ENCODE peak calls at places on chromosomes 2 and 18, in four cellular contexts. Y is stomach, A is breast epithelium, L is prostate gland. F is an unnamed sample.

GRCh38 chr2:192157776-192158175 is 37.0 kb downstream of the TMEFF2 start:
- DNase-seq in A (no peak), L (no peak), Y (no peak), F (no peak)

GRCh38 chr18:76765649-76766048 is 56.7 kb upstream of the ZNF236 start:
- DNase-seq in A (no peak), Y (no peak), L (no peak), F (peak; percentile 5)

GRCh38 chr2:11858883-11859282 is 112.5 kb downstream of the LPIN1 start:
- DNase-seq in L (no peak), Y (no peak), A (no peak), F (no peak)

GRCh38 chr2:178796079-178796677 is 11.0 kb downstream of the TTN start:
- DNase-seq in Y (no peak), A (no peak), L (no peak), F (no peak)

GRCh38 chr18:79368681-79369080 is 27.0 kb upstream of the NFATC1 start:
- DNase-seq in Y (no peak), L (no peak), A (no peak), F (no peak)

GRCh38 chr2:8248623-8248957 is 433.3 kb upstream of the ID2 start:
- DNase-seq in Y (no peak), L (no peak), A (no peak), F (no peak)

GRCh38 chr2:201696151-201696659 is 2.2 kb downstream of the MPP4 start:
- DNase-seq in Y (no peak), A (no peak), L (no peak), F (peak; percentile 30)

GRCh38 chr2:156321243-156321904 is 11.1 kb downstream of the NR4A2 start:
- DNase-seq in Y (peak; percentile 44), L (no peak), A (no peak), F (no peak)

GRCh38 chr2:28492276-28492675 is 3.6 kb upstream of the PLB1 start:
- DNase-seq in A (no peak), Y (no peak), L (no peak), F (no peak)

GRCh38 chr18:48181857-48182430 is 227.2 kb downstream of the ZBTB7C start:
- DNase-seq in L (no peak), A (no peak), Y (no peak), F (no peak)

GRCh38 chr2:24399434-24400206 is 39.3 kb upstream of the ITSN2 start:
- DNase-seq in A (no peak), L (no peak), Y (no peak), F (no peak)

GRCh38 chr2:83054751-83055150 is 1404.3 kb downstream of the SUCLG1 start:
- DNase-seq in A (no peak), L (no peak), Y (no peak), F (no peak)

GRCh38 chr2:64374686-64375085 is 79.3 kb upstream of the LGALSL start:
- DNase-seq in A (no peak), Y (peak; percentile 31), L (no peak), F (no peak)

GRCh38 chr2:16154501-16155280 is 214.3 kb downstream of the MYCN start:
- DNase-seq in A (no peak), L (no peak), Y (no peak), F (no peak)

GRCh38 chr2:60337142-60337497 is 216.3 kb downstream of the BCL11A start:
- DNase-seq in Y (no peak), L (no peak), A (no peak), F (no peak)

GRCh38 chr2:117815946-117816345 is 1.5 kb downstream of the DDX18 start:
- DNase-seq in A (no peak), L (no peak), Y (no peak), F (no peak)

GRCh38 chr2:218022131-218022850 is 19.5 kb upstream of the TNS1 start:
- DNase-seq in A (peak; percentile 7), Y (no peak), L (no peak), F (no peak)

GRCh38 chr2:209619782-209620181 is 151.8 kb upstream of the UNC80 start:
- DNase-seq in Y (no peak), L (no peak), A (no peak), F (no peak)

GRCh38 chr2:60974652-60975051 is 42.9 kb upstream of the PEX13 start:
- DNase-seq in Y (no peak), A (no peak), L (no peak), F (no peak)

GRCh38 chr2:207143474-207144190 is 22.1 kb downstream of the KLF7 start:
- DNase-seq in Y (peak; percentile 39), A (no peak), L (no peak), F (no peak)

GRCh38 chr2:164671664-164672396 is 50.5 kb upstream of the GRB14 start:
- DNase-seq in L (no peak), Y (no peak), A (no peak), F (no peak)

GRCh38 chr2:68287580-68288441 is 31.9 kb downstream of the CNRIP1 start:
- DNase-seq in L (peak; percentile 57), Y (no peak), A (no peak), F (no peak)

GRCh38 chr18:48486762-48487161 is 52.1 kb upstream of the CTIF start:
- DNase-seq in A (no peak), L (no peak), Y (no peak), F (no peak)

GRCh38 chr2:72562451-72563153 is 263.2 kb downstream of the EXOC6B start:
- DNase-seq in Y (no peak), A (no peak), L (no peak), F (no peak)

GRCh38 chr2:58042486-58042970 is 4.1 kb upstream of the VRK2 start:
- DNase-seq in L (peak; percentile 20), A (no peak), Y (no peak), F (peak; percentile 19)

GRCh38 chr2:231318436-231318835 is 77.1 kb upstream of the B3GNT7 start:
- DNase-seq in L (no peak), A (no peak), Y (no peak), F (no peak)

GRCh38 chr2:70011786-70012185 is 50.4 kb upstream of the ASPRV1 start:
- DNase-seq in A (no peak), Y (no peak), L (no peak), F (no peak)

GRCh38 chr2:70009776-70010175 is 48.3 kb upstream of the ASPRV1 start:
- DNase-seq in L (no peak), A (no peak), Y (peak; percentile 69), F (no peak)

GRCh38 chr2:70011335-70011734 is 49.9 kb upstream of the ASPRV1 start:
- DNase-seq in L (no peak), Y (no peak), A (no peak), F (no peak)

GRCh38 chr2:70008290-70008689 is 46.9 kb upstream of the ASPRV1 start:
- DNase-seq in A (no peak), Y (no peak), L (no peak), F (no peak)

GRCh38 chr2:70010222-70011111 is 49.0 kb upstream of the ASPRV1 start:
- DNase-seq in Y (peak; percentile 64), A (no peak), L (no peak), F (no peak)
- TF ChIP-seq POLR2A in Y (no peak), A (no peak), L (no peak), F (no peak)

GRCh38 chr2:174611851-174612250 is 14.2 kb upstream of the WIPF1 start:
- DNase-seq in L (no peak), Y (no peak), A (no peak), F (no peak)
- TF ChIP-seq POLR2A in L (no peak), Y (no peak), A (no peak), F (no peak)

DNA sequence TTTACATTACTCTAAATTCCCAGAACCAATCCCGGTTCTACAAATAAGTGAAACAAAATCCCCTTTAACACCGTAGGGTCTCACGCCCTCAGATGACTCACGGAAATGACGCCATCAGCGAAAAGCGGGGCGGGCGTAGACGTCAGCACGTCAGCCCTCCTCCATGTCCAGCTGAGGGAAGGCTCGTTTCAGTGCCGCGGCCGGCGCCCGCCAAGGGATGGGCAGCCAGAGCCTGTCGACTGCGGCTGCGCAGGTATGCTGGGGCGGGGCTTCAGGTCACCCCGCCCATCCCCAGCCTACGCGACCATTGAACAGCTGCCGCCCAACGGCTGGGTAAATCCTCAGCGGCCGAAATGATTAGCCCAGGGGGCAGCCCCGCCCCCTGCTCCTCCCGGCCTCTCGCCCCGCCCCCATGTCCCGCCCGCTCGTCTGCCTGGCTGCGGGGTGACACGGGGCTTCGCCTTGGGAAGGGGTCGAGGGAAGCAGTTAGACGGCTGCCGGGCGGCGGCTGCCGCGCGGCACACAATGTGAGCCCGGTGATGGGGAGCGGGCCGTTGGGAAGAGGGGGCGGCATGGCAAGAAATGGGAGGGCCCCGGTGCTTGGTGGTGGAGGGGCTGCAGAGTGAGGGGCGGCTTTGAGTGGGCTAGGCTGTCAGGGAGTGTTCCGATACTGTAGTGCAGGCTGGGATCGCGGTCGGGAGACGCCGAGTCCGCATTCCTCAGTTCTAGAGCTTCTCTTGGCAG is at the start of gene NBEAL1:
- DNase-seq in L (peak; percentile 98), Y (peak; percentile 99), A (peak; percentile 97), F (peak; percentile 83)
- TF ChIP-seq POLR2A in L (peak; percentile 86), Y (no peak), A (peak; percentile 17), F (peak; percentile 63)

GRCh38 chr2:120231974-120232635 is 8.9 kb upstream of the TMEM185B start:
- DNase-seq in L (peak; percentile 47), Y (peak; percentile 60), A (peak; percentile 49), F (no peak)
- TF ChIP-seq POLR2A in L (no peak), Y (no peak), A (no peak), F (no peak)

GRCh38 chr2:99066602-99067001 is 74.9 kb upstream of the C2orf15 start:
- DNase-seq in A (no peak), Y (peak; percentile 39), L (no peak), F (peak; percentile 15)
- TF ChIP-seq POLR2A in A (no peak), Y (no peak), L (no peak), F (no peak)

GRCh38 chr2:121754851-121755236 is 607 bp upstream of the TSN start:
- DNase-seq in A (no peak), Y (no peak), L (no peak), F (no peak)

GRCh38 chr2:121755237-121756111 is at the start of gene TSN:
- DNase-seq in Y (peak; percentile 99), A (peak; percentile 95), L (peak; percentile 96), F (peak; percentile 82)
- TF ChIP-seq POLR2A in Y (no peak), A (no peak), L (peak; percentile 38), F (peak; percentile 67)

GRCh38 chr2:85015653-85016360 is 44.8 kb downstream of the KCMF1 start:
- DNase-seq in L (no peak), Y (no peak), A (no peak), F (no peak)
- TF ChIP-seq POLR2A in L (no peak), Y (no peak), A (no peak), F (no peak)